ENCODE peak calls at places on chromosomes 2 and 18, in six cellular contexts. V is K562, I is GM23248, M is fibroblast of lung, T is neural progenitor cell, P is mammary epithelial cell. Y is an unnamed sample.

GRCh38 chr18:56691530-56691929 is 40.4 kb downstream of the WDR7 start:
- DNase-seq in I (no peak), V (no peak), T (no peak), P (no peak), M (no peak), Y (no peak)

GRCh38 chr2:21039080-21039556 is 4.8 kb downstream of the APOB start:
- DNase-seq in M (no peak), I (no peak), P (no peak), T (no peak), V (no peak), Y (no peak)

GRCh38 chr2:223075301-223076270 is 23.6 kb downstream of the KCNE4 start:
- DNase-seq in P (peak; percentile 22), M (peak; percentile 87), V (no peak), T (no peak), I (peak; percentile 67), Y (no peak)

GRCh38 chr2:35973132-35973736 is 382.3 kb upstream of the CRIM1 start:
- DNase-seq in P (peak; percentile 25), V (no peak), I (peak; percentile 57), M (peak; percentile 43), T (peak; percentile 65), Y (peak; percentile 57)

GRCh38 chr2:147792966-147793617 is 51.7 kb upstream of the ACVR2A start:
- DNase-seq in V (no peak), P (peak; percentile 19), T (peak; percentile 3), M (peak; percentile 97), I (peak; percentile 34), Y (no peak)

GRCh38 chr2:240433973-240434727 is 1.3 kb upstream of the GPC1 start:
- DNase-seq in P (peak; percentile 99), V (peak; percentile 30), I (peak; percentile 98), T (no peak), M (peak; percentile 97), Y (peak; percentile 86)

GRCh38 chr2:111119004-111119846 is 1.5 kb upstream of the BCL2L11 start:
- DNase-seq in T (peak; percentile 44), P (no peak), I (peak; percentile 24), V (no peak), M (no peak), Y (no peak)

GRCh38 chr2:159903404-159904126 is 105.6 kb upstream of the CD302 start:
- DNase-seq in I (peak; percentile 61), V (no peak), M (no peak), P (no peak), T (no peak), Y (peak; percentile 56)

GRCh38 chr2:46749042-46749461 is 166.6 kb downstream of the MCFD2 start:
- DNase-seq in V (peak; percentile 68), M (peak; percentile 85), P (peak; percentile 79), I (peak; percentile 83), T (no peak), Y (peak; percentile 55)

GRCh38 chr2:102803041-102803896 is 41.4 kb downstream of the TMEM182 start:
- DNase-seq in V (no peak), M (peak; percentile 77), I (no peak), P (peak; percentile 65), T (no peak), Y (no peak)

GRCh38 chr2:71564361-71564760 is 111.0 kb downstream of the DYSF start:
- DNase-seq in T (no peak), P (no peak), I (no peak), V (no peak), M (no peak), Y (no peak)

GRCh38 chr2:174117951-174118930 is 130.1 kb downstream of the OLA1 start:
- DNase-seq in P (peak; percentile 70), I (peak; percentile 90), M (peak; percentile 86), V (no peak), T (no peak), Y (peak; percentile 75)

GRCh38 chr2:75494137-75494769 is 66.5 kb downstream of the EVA1A start:
- DNase-seq in I (peak; percentile 40), P (peak; percentile 24), V (no peak), M (peak; percentile 25), T (no peak), Y (no peak)

GRCh38 chr2:7745369-7745768 is 828.2 kb downstream of the RNF144A start:
- DNase-seq in V (no peak), T (no peak), M (no peak), P (no peak), I (peak; percentile 32), Y (peak; percentile 64)

GRCh38 chr2:85390941-85391669 is 19.1 kb downstream of the CAPG start:
- DNase-seq in P (no peak), V (peak; percentile 82), M (peak; percentile 16), I (peak; percentile 64), T (peak; percentile 70), Y (peak; percentile 52)

GRCh38 chr2:42224422-42225067 is 55.4 kb downstream of the EML4 start:
- DNase-seq in M (no peak), I (no peak), P (no peak), V (no peak), T (no peak), Y (no peak)

GRCh38 chr2:120802161-120802560 is 66.5 kb downstream of the GLI2 start:
- DNase-seq in T (no peak), V (no peak), P (no peak), M (peak; percentile 72), I (peak; percentile 40), Y (no peak)

GRCh38 chr2:30385327-30385726 is 61.7 kb upstream of the LCLAT1 start:
- DNase-seq in P (peak; percentile 26), I (peak; percentile 63), M (peak; percentile 48), T (peak; percentile 75), V (no peak), Y (peak; percentile 52)

GRCh38 chr2:106614511-106615291 is 127.5 kb downstream of the CD8B2 start:
- DNase-seq in V (no peak), P (no peak), M (no peak), T (no peak), I (no peak), Y (no peak)

GRCh38 chr2:31318360-31319336 is 84.7 kb downstream of the EHD3 start:
- DNase-seq in V (no peak), T (no peak), P (peak; percentile 48), I (peak; percentile 88), M (peak; percentile 77), Y (peak; percentile 69)

GRCh38 chr2:233867993-233868532 is at the start of gene MSL3B:
- DNase-seq in I (peak; percentile 79), T (peak; percentile 81), V (peak; percentile 80), P (peak; percentile 51), M (peak; percentile 39), Y (peak; percentile 67)

GRCh38 chr2:199273043-199273647 is 184.6 kb downstream of the SATB2 start:
- DNase-seq in I (peak; percentile 77), M (peak; percentile 84), P (peak; percentile 26), T (no peak), V (no peak), Y (peak; percentile 88)

GRCh38 chr2:134493797-134494196 is 225.0 kb downstream of the TMEM163 start:
- DNase-seq in T (no peak), V (no peak), I (no peak), M (no peak), P (no peak), Y (no peak)

GRCh38 chr2:38997784-38998183 is 108.1 kb downstream of the ARHGEF33 start:
- DNase-seq in I (peak; percentile 95), T (no peak), P (peak; percentile 64), M (peak; percentile 92), V (no peak), Y (peak; percentile 89)

GRCh38 chr18:58400337-58400885 is 228.5 kb downstream of the ALPK2 start:
- DNase-seq in P (no peak), M (no peak), T (no peak), I (peak; percentile 85), V (no peak), Y (no peak)
- H3K9ac ChIP-seq in P (no peak overlapping the region), M (no peak overlapping the region), T (no peak overlapping the region), I (peak overlapping the region; percentile 20), V (no peak overlapping the region), Y (peak overlapping the region; percentile 2)

GRCh38 chr2:54726431-54726830 is 3.0 kb downstream of the EML6 start:
- DNase-seq in I (no peak), V (no peak), P (no peak), T (no peak), M (no peak), Y (no peak)

GRCh38 chr2:54724560-54725342 is 1.3 kb downstream of the EML6 start:
- DNase-seq in P (peak; percentile 11), M (peak; percentile 6), T (peak; percentile 80), I (peak; percentile 53), V (no peak), Y (peak; percentile 52)

GRCh38 chr2:54724150-54724559 is 693 bp downstream of the EML6 start:
- DNase-seq in V (no peak), T (no peak), M (no peak), P (peak; percentile 35), I (peak; percentile 49), Y (peak; percentile 51)

GRCh38 chr2:54726940-54727339 is 3.5 kb downstream of the EML6 start:
- DNase-seq in P (no peak), T (no peak), V (no peak), M (no peak), I (no peak), Y (no peak)

GRCh38 chr2:54725343-54726099 is 2.1 kb downstream of the EML6 start:
- DNase-seq in P (no peak), T (peak; percentile 27), I (no peak), V (no peak), M (no peak), Y (peak; percentile 15)
- H3K4me3 ChIP-seq in P (no peak overlapping the region), T (peak overlapping the region; percentile 69), I (peak overlapping the region; percentile 82), V (no peak overlapping the region), M (no peak overlapping the region), Y (peak overlapping the region; percentile 92)

GRCh38 chr2:237742191-237742590 is 56.4 kb upstream of the RBM44 start:
- DNase-seq in V (no peak), M (no peak), T (no peak), I (no peak), P (no peak), Y (no peak)

GRCh38 chr2:237742614-237743013 is 56.0 kb upstream of the RBM44 start:
- DNase-seq in P (no peak), I (no peak), T (no peak), M (no peak), V (no peak), Y (no peak)

GRCh38 chr2:237744270-237744612 is 54.3 kb upstream of the RBM44 start:
- DNase-seq in V (no peak), T (no peak), I (no peak), P (no peak), M (no peak), Y (no peak)

GRCh38 chr2:237743561-237744269 is 54.9 kb upstream of the RBM44 start:
- DNase-seq in I (peak; percentile 74), V (no peak), M (peak; percentile 29), T (no peak), P (peak; percentile 31), Y (no peak)

DNA sequence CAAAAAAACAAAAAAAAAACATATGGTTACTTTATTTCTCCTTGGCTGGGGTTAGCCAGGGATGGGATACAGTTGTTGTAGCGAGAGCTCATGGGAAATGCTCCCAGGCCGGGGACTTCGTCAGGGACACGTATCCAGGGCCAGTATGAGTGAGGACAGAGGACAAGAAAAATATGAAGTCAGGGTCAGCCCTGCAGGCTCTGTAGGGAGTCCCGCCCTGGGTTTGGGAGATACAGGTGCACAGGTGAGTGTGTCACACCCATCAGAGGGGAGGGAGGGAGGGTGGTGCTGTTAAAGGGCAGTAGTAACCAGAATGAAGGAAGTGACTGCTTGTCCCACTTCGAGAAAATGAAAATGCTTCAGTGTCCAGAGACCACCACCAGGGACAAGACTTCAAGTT is 55.6 kb upstream of the RBM44 start:
- DNase-seq in T (no peak), M (no peak), I (no peak), P (no peak), V (no peak), Y (no peak)
- H3K4me1 ChIP-seq in T (no peaks in the 10 kb centered on the region), M (peaks cover 7% of the 10 kb centered on the region), I (peaks cover 12% of the 10 kb centered on the region), P (no peaks in the 10 kb centered on the region), V (no peaks in the 10 kb centered on the region), Y (peaks cover 21% of the 10 kb centered on the region)

GRCh38 chr2:230447036-230447435 is 31.0 kb downstream of the SP100 start:
- DNase-seq in M (no peak), T (no peak), P (no peak), I (no peak), V (no peak), Y (no peak)
- H3K9ac ChIP-seq in M (no peak overlapping the region), T (no peak overlapping the region), P (no peak overlapping the region), I (no peak overlapping the region), V (no peak overlapping the region), Y (no peak overlapping the region)

GRCh38 chr2:27080140-27080469 is 1.7 kb downstream of the EMILIN1 start:
- DNase-seq in P (no peak), I (peak; percentile 61), M (no peak), T (no peak), V (no peak), Y (peak; percentile 37)
- H3K4me3 ChIP-seq in P (no peak overlapping the region), I (peak overlapping the region; percentile 81), M (peak overlapping the region; percentile 91), T (no peak overlapping the region), V (no peak overlapping the region), Y (peak overlapping the region; percentile 91)